ENCODE peak calls at places on chromosomes 11 and 22, in nine cellular contexts. X, N, A, M, R, O, K, P and B are unnamed samples. For H3K4me1, the result is how much of the 10 kb centered on the place peaks cover.

GRCh38 chr22:20258584-20259335 is 9.4 kb downstream of the RTN4R start:
- DNase-seq in X (no peak), N (no peak), A (no peak), M (no peak), R (no peak), O (no peak), K (no peak), P (no peak), B (no peak)

GRCh38 chr22:28477556-28477955 is 202.1 kb downstream of the TTC28 start:
- DNase-seq in X (peak), N (no peak), A (no peak), M (no peak), R (no peak), O (no peak), K (no peak), P (no peak), B (no peak)

GRCh38 chr11:15742626-15743243 is 613.6 kb downstream of the SOX6 start:
- DNase-seq in X (no peak), N (no peak), A (no peak), M (no peak), R (peak), O (no peak), K (no peak), P (no peak), B (no peak)

GRCh38 chr11:121524233-121524631 is 71.5 kb upstream of the SORL1-AS1 start:
- DNase-seq in X (no peak), N (no peak), A (no peak), M (no peak), R (no peak), O (no peak), K (no peak), P (no peak), B (no peak)

GRCh38 chr11:11346249-11346648 is 6.8 kb downstream of the CSNK2A3 start:
- DNase-seq in X (no peak), N (no peak), A (no peak), M (no peak), R (no peak), O (no peak), K (no peak), P (no peak), B (no peak)

GRCh38 chr11:86182976-86183584 is 61.5 kb upstream of the EED start:
- DNase-seq in X (peak), N (no peak), A (no peak), M (no peak), R (no peak), O (no peak), K (no peak), P (no peak), B (peak)

GRCh38 chr11:114195981-114196731 is 100.0 kb upstream of the NNMT start:
- DNase-seq in X (no peak), N (no peak), A (peak), M (no peak), R (no peak), O (no peak), K (peak), P (no peak), B (no peak)

GRCh38 chr22:30649430-30650007 is 13.9 kb downstream of the SLC35E4 start:
- DNase-seq in X (no peak), N (peak), A (no peak), M (no peak), R (peak), O (peak), K (peak), P (no peak), B (peak)

GRCh38 chr11:6523253-6523652 is 26.2 kb downstream of the DNHD1 start:
- DNase-seq in X (peak), N (no peak), A (no peak), M (no peak), R (no peak), O (no peak), K (no peak), P (no peak), B (no peak)

GRCh38 chr11:119323532-119324033 is 6.7 kb upstream of the MCAM start:
- DNase-seq in X (no peak), N (peak), A (peak), M (peak), R (peak), O (peak), K (peak), P (peak), B (peak)

GRCh38 chr11:132248585-132248984 is 878.2 kb downstream of the NTM start:
- DNase-seq in X (no peak), N (no peak), A (no peak), M (no peak), R (no peak), O (no peak), K (no peak), P (no peak), B (no peak)

GRCh38 chr11:108241370-108242037 is 18.6 kb downstream of the ATM start:
- DNase-seq in X (no peak), N (no peak), A (no peak), M (no peak), R (no peak), O (no peak), K (no peak), P (no peak), B (no peak)

GRCh38 chr11:17648528-17648927 is 70.8 kb upstream of the MYOD1 start:
- DNase-seq in X (no peak), N (no peak), A (no peak), M (no peak), R (no peak), O (no peak), K (no peak), P (no peak), B (no peak)

GRCh38 chr11:2473361-2474058 is 28.7 kb downstream of the KCNQ1 start:
- DNase-seq in X (no peak), N (peak), A (peak), M (no peak), R (peak), O (no peak), K (no peak), P (no peak), B (no peak)

GRCh38 chr11:3836903-3837302 is 3.9 kb downstream of the RHOG start:
- DNase-seq in X (no peak), N (no peak), A (no peak), M (peak), R (no peak), O (no peak), K (peak), P (no peak), B (no peak)

GRCh38 chr22:19764050-19764593 is 3.5 kb downstream of the TBX1 start:
- DNase-seq in X (no peak), N (no peak), A (no peak), M (no peak), R (no peak), O (no peak), K (no peak), P (no peak), B (no peak)

GRCh38 chr11:116376054-116376453 is 396.7 kb downstream of the BUD13 start:
- DNase-seq in X (no peak), N (no peak), A (peak), M (no peak), R (no peak), O (no peak), K (no peak), P (no peak), B (no peak)

GRCh38 chr11:64001552-64002427 is 15.6 kb downstream of the OTUB1 start:
- DNase-seq in X (no peak), N (no peak), A (no peak), M (no peak), R (no peak), O (peak), K (no peak), P (no peak), B (no peak)

GRCh38 chr22:36934153-36934939 is 20.9 kb downstream of the CSF2RB start:
- DNase-seq in X (no peak), N (peak), A (no peak), M (no peak), R (no peak), O (no peak), K (no peak), P (peak), B (no peak)
- H3K4me1 ChIP-seq in X (under half), N (under half), A (under half), M (under half), R (under half), O (under half), K (under half), P (under half), B (under half)

DNA sequence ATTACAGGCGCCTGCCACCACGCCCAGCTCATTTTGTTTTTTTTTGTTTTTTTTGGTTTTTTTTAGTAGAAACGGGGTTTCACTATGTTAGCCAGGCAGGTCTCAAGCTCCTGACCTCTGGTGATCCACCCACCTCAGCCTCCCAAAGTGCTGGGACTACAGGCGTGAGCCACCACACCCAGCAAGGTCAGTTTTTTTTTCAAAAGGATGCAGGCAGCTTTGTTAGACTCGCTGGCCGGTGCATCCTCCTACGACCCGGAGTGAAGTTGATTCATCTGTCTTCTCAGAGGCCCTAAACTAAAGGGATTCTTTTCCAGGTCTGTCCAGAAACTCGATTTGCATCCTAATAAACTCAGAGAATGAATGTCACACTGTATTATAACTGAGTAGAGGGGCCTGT is 182.3 kb downstream of the DBX1 start:
- DNase-seq in X (no peak), N (no peak), A (no peak), M (no peak), R (no peak), O (no peak), K (no peak), P (no peak), B (no peak)
- TF ChIP-seq CTCF in X (no peak), N (no peak), A (no peak), M (no peak), R (no peak), O (no peak), K (no peak), P (no peak), B (no peak)

DNA sequence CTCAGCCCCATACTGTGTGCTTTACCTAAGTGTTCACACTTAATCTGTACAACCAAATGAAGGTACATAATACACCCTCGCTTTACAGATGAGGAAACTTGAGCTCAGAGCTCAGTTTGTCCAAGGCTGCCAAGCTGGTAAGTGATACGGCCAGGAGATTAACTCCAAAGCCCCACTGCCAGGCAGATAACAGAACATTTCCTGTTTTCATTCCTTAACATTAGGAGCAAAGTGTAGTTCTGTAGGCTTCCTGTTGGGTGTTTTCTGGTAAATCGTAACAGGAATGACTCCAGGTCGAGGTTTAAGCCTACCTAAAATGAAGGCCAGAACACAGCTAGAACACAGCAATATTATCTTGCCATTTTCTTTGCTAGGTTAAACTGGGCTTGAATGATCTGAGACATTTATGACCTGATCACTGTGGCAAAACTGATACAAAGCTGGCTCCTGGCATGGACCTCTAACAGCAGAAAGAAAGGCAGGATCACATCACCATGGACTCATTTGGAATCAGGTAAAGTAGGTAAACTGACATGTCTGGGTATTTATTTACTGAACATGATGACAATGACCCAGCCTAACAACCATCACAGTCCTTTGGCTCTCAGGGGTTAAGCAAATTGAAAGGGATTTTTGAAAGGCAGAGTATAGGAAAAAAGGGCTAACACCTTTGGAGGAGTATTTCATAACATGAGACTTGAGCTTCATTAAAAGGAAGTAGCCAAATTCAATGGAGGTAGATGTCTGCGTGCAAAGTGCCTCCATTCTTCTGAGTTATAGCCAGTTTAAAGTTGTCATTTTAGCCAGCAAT is 3.9 kb upstream of the NUP50 start:
- DNase-seq in X (no peak), N (no peak), A (no peak), M (no peak), R (no peak), O (no peak), K (peak), P (no peak), B (peak)
- H3K4me1 ChIP-seq in X (under half), N (under half), A (half or more), M (under half), R (under half), O (under half), K (under half), P (under half), B (under half)

DNA sequence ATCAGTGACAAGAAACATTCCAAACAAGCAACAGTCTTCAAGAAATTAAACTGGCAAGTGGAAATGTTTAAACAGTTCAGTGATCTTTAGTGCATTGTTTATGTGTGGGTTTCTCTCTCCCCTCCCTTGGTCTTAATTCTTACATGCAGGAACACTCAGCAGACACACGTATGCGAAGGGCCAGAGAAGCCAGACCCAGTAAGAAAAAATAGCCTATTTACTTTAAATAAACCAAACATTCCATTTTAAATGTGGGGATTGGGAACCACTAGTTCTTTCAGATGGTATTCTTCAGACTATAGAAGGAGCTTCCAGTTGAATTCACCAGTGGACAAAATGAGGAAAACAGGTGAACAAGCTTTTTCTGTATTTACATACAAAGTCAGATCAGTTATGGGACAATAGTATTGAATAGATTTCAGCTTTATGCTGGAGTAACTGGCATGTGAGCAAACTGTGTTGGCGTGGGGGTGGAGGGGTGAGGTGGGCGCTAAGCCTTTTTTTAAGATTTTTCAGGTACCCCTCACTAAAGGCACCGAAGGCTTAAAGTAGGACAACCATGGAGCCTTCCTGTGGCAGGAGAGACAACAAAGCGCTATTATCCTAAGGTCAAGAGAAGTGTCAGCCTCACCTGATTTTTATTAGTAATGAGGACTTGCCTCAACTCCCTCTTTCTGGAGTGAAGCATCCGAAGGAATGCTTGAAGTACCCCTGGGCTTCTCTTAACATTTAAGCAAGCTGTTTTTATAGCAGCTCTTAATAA is 6.0 kb downstream of the MALAT1 start:
- DNase-seq in X (no peak), N (no peak), A (no peak), M (peak), R (peak), O (no peak), K (no peak), P (no peak), B (no peak)
- TF ChIP-seq CTCF in X (no peak), N (no peak), A (no peak), M (no peak), R (peak), O (no peak), K (no peak), P (no peak), B (peak)